ENCODE peak calls at places on chromosomes 13 and 19, in five cellular contexts. X is stimulated activated CD4-positive, alpha-beta T cell treated with anti-CD3 and anti-CD28 coated beads, Interleukin-12 subunit alpha, Interleukin-12 subunit beta, amount 100 ng/mL, for 24 hours; H is amygdala; F is heart right ventricle; J is stimulated activated CD8-positive, alpha-beta memory T cell treated with anti-CD3 and anti-CD28 coated beads, Interleukin-2, amount 100 ng/mL, for 48 hours. Q is an unnamed sample.

GRCh38 chr13:35789335-35790166 is 313.1 kb upstream of the MAB21L1 start:
- DNase-seq in X (no peak), H (no peak), F (no peak), J (no peak), Q (no peak)

GRCh38 chr13:72390909-72391308 is 336.5 kb downstream of the MZT1 start:
- DNase-seq in X (no peak), H (no peak), F (no peak), J (no peak), Q (no peak)

GRCh38 chr19:34662919-34663318 is 14.0 kb downstream of the SCGB2B2 start:
- DNase-seq in X (no peak), H (no peak), F (no peak), J (no peak), Q (no peak)

GRCh38 chr19:51346742-51347141 is 4.8 kb upstream of the VSIG10L start:
- DNase-seq in X (no peak), H (no peak), F (no peak), J (no peak), Q (no peak)

GRCh38 chr13:97367016-97367415 is 67.0 kb upstream of the RAP2A start:
- DNase-seq in X (no peak), H (peak; percentile 47), F (no peak), J (no peak), Q (no peak)

GRCh38 chr13:25300861-25301346 is 521 bp upstream of the NUP58 start:
- DNase-seq in X (no peak), H (peak; percentile 70), F (peak; percentile 38), J (no peak), Q (no peak)

GRCh38 chr19:12484011-12484370 is 625 bp downstream of the ZNF709 start:
- DNase-seq in X (no peak), H (no peak), F (no peak), J (no peak), Q (no peak)

GRCh38 chr13:52832268-52832667 is 16.2 kb downstream of the PCDH8 start:
- DNase-seq in X (no peak), H (no peak), F (no peak), J (no peak), Q (no peak)

GRCh38 chr13:27476943-27477681 is 26.7 kb upstream of the MTIF3 start:
- DNase-seq in X (no peak), H (no peak), F (no peak), J (no peak), Q (no peak)

GRCh38 chr13:24022568-24022967 is 125.3 kb upstream of the C1QTNF9B start:
- DNase-seq in X (no peak), H (no peak), F (no peak), J (no peak), Q (no peak)

GRCh38 chr13:97385146-97385545 is 48.8 kb upstream of the RAP2A start:
- DNase-seq in X (no peak), H (no peak), F (no peak), J (no peak), Q (no peak)

GRCh38 chr13:106349080-106349841 is 186.2 kb downstream of the EFNB2 start:
- DNase-seq in X (no peak), H (no peak), F (peak; percentile 11), J (no peak), Q (no peak)

GRCh38 chr19:41377977-41378707 is 1.8 kb downstream of the TMEM91 start:
- DNase-seq in X (no peak), H (no peak), F (no peak), J (no peak), Q (no peak)

GRCh38 chr19:2246801-2247361 is 2.2 kb upstream of the AMH start:
- DNase-seq in X (no peak), H (peak; percentile 8), F (peak; percentile 51), J (no peak), Q (no peak)

Q was measured in tibial nerve.